ENCODE peak calls at places on chromosomes 11 and 22, in eight cellular contexts. J, F, P, W, L, T, K and H are unnamed samples.

GRCh38 chr11:97890466-97890865 is 1130.3 kb upstream of the CNTN5 start:
- DNase-seq in F (no peak), T (no peak), P (no peak), W (no peak), K (no peak), L (no peak), J (no peak), H (no peak)

GRCh38 chr11:88414981-88415391 is 77.5 kb upstream of the CTSC start:
- DNase-seq in J (no peak), L (no peak), T (no peak), K (peak; percentile 48), P (no peak), W (no peak), F (no peak), H (no peak)

GRCh38 chr11:124971810-124972209 is 17.8 kb downstream of the CCDC15 start:
- DNase-seq in P (no peak), F (no peak), W (no peak), T (no peak), J (no peak), K (no peak), L (no peak), H (no peak)

GRCh38 chr11:110565344-110565684 is 135.6 kb downstream of the FDX1 start:
- DNase-seq in L (no peak), F (peak; percentile 15), J (peak; percentile 22), P (no peak), T (peak; percentile 79), K (peak; percentile 70), W (peak; percentile 4), H (peak; percentile 30)

GRCh38 chr11:117255966-117256365 is 23.5 kb downstream of the RNF214 start:
- DNase-seq in W (no peak), K (no peak), T (no peak), F (peak; percentile 66), P (no peak), L (no peak), J (no peak), H (no peak)

GRCh38 chr22:49571326-49571725 is 256.3 kb downstream of the BRD1 start:
- DNase-seq in K (no peak), F (no peak), J (no peak), W (no peak), P (no peak), L (no peak), T (no peak), H (no peak)

GRCh38 chr22:27620367-27621154 is 181.0 kb downstream of the MN1 start:
- DNase-seq in J (no peak), W (no peak), P (no peak), T (no peak), K (no peak), F (no peak), L (no peak), H (no peak)

GRCh38 chr11:75790986-75791385 is 22.4 kb downstream of the DGAT2 start:
- DNase-seq in L (no peak), J (no peak), W (no peak), P (no peak), T (no peak), K (no peak), F (no peak), H (no peak)

GRCh38 chr22:29030618-29031235 is 30.9 kb downstream of the C22orf31 start:
- DNase-seq in P (peak; percentile 74), J (peak; percentile 94), K (peak; percentile 83), F (peak; percentile 43), L (peak; percentile 74), T (peak; percentile 93), W (no peak), H (peak; percentile 59)

GRCh38 chr22:50396751-50397370 is 53.7 kb downstream of the PPP6R2 start:
- DNase-seq in P (no peak), W (no peak), F (no peak), L (no peak), K (no peak), J (no peak), T (no peak), H (no peak)

GRCh38 chr11:128291835-128292234 is 295.5 kb downstream of the ETS1 start:
- DNase-seq in L (no peak), P (no peak), F (peak; percentile 16), W (no peak), J (no peak), T (no peak), K (no peak), H (no peak)

GRCh38 chr11:121451178-121451981 is 734 bp upstream of the SORL1 start:
- DNase-seq in T (no peak), P (no peak), L (no peak), J (no peak), W (no peak), F (no peak), K (no peak), H (no peak)

GRCh38 chr22:44486538-44486937 is 11.5 kb downstream of the RTL6 start:
- DNase-seq in P (no peak), W (no peak), T (no peak), K (peak; percentile 16), L (no peak), F (no peak), J (no peak), H (no peak)

GRCh38 chr22:19988965-19989724 is 27.5 kb downstream of the ARVCF start:
- DNase-seq in W (no peak), T (no peak), K (no peak), L (no peak), F (no peak), J (no peak), P (no peak), H (no peak)

GRCh38 chr11:112279901-112280267 is 19.2 kb upstream of the PLET1 start:
- DNase-seq in F (peak; percentile 29), L (peak; percentile 31), K (peak; percentile 53), P (peak; percentile 74), J (peak; percentile 42), T (peak; percentile 77), W (no peak), H (peak; percentile 47)

GRCh38 chr22:22193923-22194322 is 50.7 kb upstream of the VPREB1 start:
- DNase-seq in P (no peak), K (no peak), W (no peak), L (no peak), F (no peak), T (no peak), J (no peak), H (no peak)

GRCh38 chr11:45305874-45306623 is 19.9 kb upstream of the SYT13 start:
- DNase-seq in F (no peak), T (no peak), P (no peak), J (no peak), L (no peak), K (no peak), W (no peak), H (no peak)

GRCh38 chr11:17526931-17527660 is 17.1 kb downstream of the USH1C start:
- DNase-seq in L (no peak), J (no peak), K (no peak), P (no peak), F (no peak), T (no peak), W (no peak), H (no peak)